ENCODE peak calls at places on chromosomes 6 and 20, in five cellular contexts. Z is lung, P is RWPE1, N is brain microvascular endothelial cell, H is mesendoderm. G is an unnamed sample.

GRCh38 chr6:108557494-108558371 is 3.0 kb upstream of the FOXO3 start:
- DNase-seq in N (peak), P (peak), H (peak), Z (peak), G (no peak)

GRCh38 chr20:3866464-3866863 is 19.8 kb downstream of the MAVS start:
- DNase-seq in N (no peak), P (no peak), Z (no peak), H (no peak), G (no peak)

GRCh38 chr6:159490298-159490937 is 202.6 kb downstream of the SOD2 start:
- DNase-seq in H (no peak), Z (no peak), N (no peak), P (no peak), G (no peak)

GRCh38 chr6:53309059-53309896 is 39.5 kb downstream of the ELOVL5 start:
- DNase-seq in H (no peak), N (no peak), P (no peak), Z (no peak), G (no peak)

GRCh38 chr6:169589293-169589692 is 112.5 kb downstream of the WDR27 start:
- DNase-seq in Z (no peak), N (no peak), H (no peak), P (no peak), G (no peak)

GRCh38 chr20:58986968-58987517 is 6.0 kb downstream of the NELFCD start:
- DNase-seq in H (no peak), N (no peak), P (no peak), Z (no peak), G (no peak)

GRCh38 chr6:41970436-41970846 is 28.8 kb upstream of the CCND3 start:
- DNase-seq in P (peak), H (no peak), Z (peak), N (peak), G (no peak)

GRCh38 chr6:42226251-42227143 is 8.8 kb upstream of the MRPS10 start:
- DNase-seq in N (peak), Z (no peak), P (peak), H (peak), G (no peak)

GRCh38 chr6:109296305-109296915 is 85.9 kb downstream of the CD164 start:
- DNase-seq in Z (no peak), P (no peak), H (no peak), N (no peak), G (no peak)

GRCh38 chr6:121691126-121691540 is 255.7 kb downstream of the GJA1 start:
- DNase-seq in N (no peak), H (no peak), Z (no peak), P (no peak), G (no peak)

GRCh38 chr20:35303735-35304431 is 11.7 kb upstream of the FAM83C start:
- DNase-seq in N (peak), Z (peak), H (peak), P (peak), G (no peak)

GRCh38 chr20:24109008-24109407 is 120.4 kb upstream of the GGTLC1 start:
- DNase-seq in Z (no peak), N (no peak), P (no peak), H (no peak), G (no peak)

GRCh38 chr6:27178860-27179259 is 68.6 kb upstream of the PRSS16 start:
- DNase-seq in N (no peak), P (no peak), Z (no peak), H (peak), G (no peak)

GRCh38 chr20:3227511-3227910 is 11.5 kb downstream of the SLC4A11 start:
- DNase-seq in P (peak), H (no peak), N (no peak), Z (no peak), G (no peak)

GRCh38 chr6:39979461-39980328 is 45.4 kb upstream of the MOCS1 start:
- DNase-seq in H (no peak), N (no peak), Z (no peak), P (no peak), G (no peak)

GRCh38 chr6:105965042-105965760 is 120.9 kb upstream of the PRDM1 start:
- DNase-seq in P (no peak), N (no peak), Z (no peak), H (no peak), G (no peak)

GRCh38 chr6:118712955-118713354 is 61.6 kb upstream of the CEP85L start:
- DNase-seq in Z (no peak), P (no peak), H (no peak), N (peak), G (no peak)

GRCh38 chr6:163780993-163781392 is 366.5 kb downstream of the QKI start:
- DNase-seq in Z (no peak), P (no peak), H (no peak), N (no peak), G (no peak)

GRCh38 chr20:4656491-4656890 is 65.2 kb upstream of the PRND start:
- DNase-seq in P (no peak), H (no peak), Z (no peak), N (no peak), G (no peak)

GRCh38 chr20:2756056-2756611 is 44.3 kb downstream of the CPXM1 start:
- DNase-seq in H (peak), Z (no peak), N (peak), P (peak), G (no peak)

GRCh38 chr6:25878721-25879322 is 4.8 kb upstream of the SLC17A3 start:
- DNase-seq in N (no peak), P (no peak), H (no peak), Z (no peak), G (no peak)
- H3K27ac ChIP-seq in N (no peak), P (no peak), H (no peak), Z (no peak), G (no peak)

DNA sequence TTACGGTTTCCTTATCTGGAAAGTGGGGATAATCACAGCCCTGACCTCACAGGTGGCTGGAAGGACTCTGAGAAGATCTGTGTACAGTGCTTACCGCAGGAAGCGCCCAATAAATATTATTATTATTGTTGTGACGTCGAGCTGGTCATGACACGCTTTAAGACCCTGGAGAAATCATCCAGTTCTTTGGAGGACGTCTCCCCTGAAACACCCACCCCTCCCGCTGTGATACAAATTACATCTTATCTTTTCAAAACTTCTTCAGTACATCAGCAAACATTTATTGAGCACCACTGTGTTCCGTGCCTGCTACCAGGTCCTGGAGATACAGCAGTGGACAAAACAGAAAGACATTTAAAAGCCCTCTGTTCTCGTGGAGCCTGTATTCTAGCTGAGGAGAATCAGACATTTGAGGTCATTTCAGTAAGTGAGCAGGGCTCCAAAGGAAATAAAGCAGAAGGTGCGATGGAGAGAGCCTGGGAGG is 118.7 kb downstream of the CEBPB start:
- DNase-seq in H (no peak), Z (no peak), P (no peak), N (peak), G (no peak)
- H3K27ac ChIP-seq in H (no peak), Z (peak), P (peak), N (peak), G (no peak)

GRCh38 chr20:47952165-47952564 is 166.9 kb upstream of the SULF2 start:
- DNase-seq in H (peak), P (no peak), Z (no peak), N (no peak), G (no peak)
- H3K27ac ChIP-seq in H (no peak), P (peak), Z (no peak), N (no peak), G (no peak)

DNA sequence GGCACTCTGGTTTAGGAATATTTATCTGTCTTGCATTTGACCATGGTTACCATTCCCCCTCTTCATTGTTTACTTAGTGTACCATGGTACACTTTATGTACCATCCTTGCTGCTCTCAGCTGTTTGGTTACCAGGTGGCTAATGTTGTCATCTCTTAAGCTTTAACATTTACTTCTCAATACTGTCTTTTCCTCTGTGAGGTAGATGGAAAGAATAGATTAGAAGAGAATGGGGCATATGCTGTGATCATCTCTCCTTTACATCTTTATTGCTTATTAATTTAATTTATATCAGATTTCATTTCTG is 109.2 kb downstream of the NCOA3 start:
- DNase-seq in P (no peak), H (no peak), N (no peak), Z (no peak), G (no peak)
- H3K27ac ChIP-seq in P (no peak), H (no peak), N (peak), Z (peak), G (no peak)